ENCODE peak calls at places on chromosomes 12 and 14, in six cellular contexts. R is AG04450, Y is kidney epithelial cell, M is chondrocyte, V is Calu3, T is H9. O is an unnamed sample.

GRCh38 chr12:93243382-93243688 is 134.4 kb upstream of the NUDT4 start:
- DNase-seq in T (no peak), M (no peak), R (no peak), Y (no peak), V (no peak), O (no peak)

GRCh38 chr12:133233993-133234564 is 1.6 kb downstream of the ANHX start:
- DNase-seq in T (peak), Y (no peak), R (no peak), V (no peak), M (no peak), O (no peak)

GRCh38 chr12:122062832-122063690 is 15.5 kb upstream of the MLXIP start:
- DNase-seq in R (no peak), T (peak), M (no peak), Y (no peak), V (peak), O (no peak)

GRCh38 chr12:93813972-93814821 is 137.0 kb downstream of the CRADD start:
- DNase-seq in M (no peak), V (no peak), R (peak), T (no peak), Y (no peak), O (no peak)

GRCh38 chr14:69138189-69138535 is 14.8 kb downstream of the DCAF5 start:
- DNase-seq in R (no peak), T (no peak), V (no peak), M (no peak), Y (no peak), O (no peak)

GRCh38 chr12:2691001-2691339 is 103.8 kb upstream of the FKBP4 start:
- DNase-seq in V (no peak), T (peak), M (peak), R (no peak), Y (no peak), O (no peak)

GRCh38 chr12:102483466-102483865 is 3.1 kb upstream of the IGF1 start:
- DNase-seq in R (no peak), T (no peak), V (no peak), Y (no peak), M (no peak), O (no peak)

GRCh38 chr14:37622231-37622923 is 26.9 kb downstream of the TTC6 start:
- DNase-seq in R (no peak), T (peak), Y (no peak), V (no peak), M (no peak), O (no peak)

GRCh38 chr12:81819991-81820633 is 61.0 kb upstream of the PPFIA2 start:
- DNase-seq in R (no peak), Y (no peak), T (no peak), M (no peak), V (no peak), O (no peak)

GRCh38 chr12:11397366-11397765 is 2.0 kb upstream of the PRB2 start:
- DNase-seq in M (no peak), Y (no peak), V (no peak), T (no peak), R (no peak), O (no peak)

GRCh38 chr14:91225025-91225424 is 19.5 kb downstream of the GPR68 start:
- DNase-seq in R (no peak), T (no peak), Y (no peak), V (no peak), M (no peak), O (no peak)

GRCh38 chr12:52132754-52133161 is 53.3 kb downstream of the SMIM41 start:
- DNase-seq in T (no peak), M (no peak), R (no peak), V (no peak), Y (no peak), O (no peak)

GRCh38 chr14:72549848-72550247 is 344.1 kb downstream of the DPF3 start:
- DNase-seq in V (no peak), Y (no peak), T (no peak), M (no peak), R (no peak), O (no peak)

GRCh38 chr12:26339976-26340375 is 144.6 kb downstream of the SSPN start:
- DNase-seq in R (no peak), T (no peak), V (no peak), Y (no peak), M (no peak), O (no peak)

GRCh38 chr12:92493816-92494215 is 209.0 kb upstream of the PLEKHG7 start:
- DNase-seq in T (no peak), M (no peak), V (no peak), Y (no peak), R (no peak), O (no peak)

DNA sequence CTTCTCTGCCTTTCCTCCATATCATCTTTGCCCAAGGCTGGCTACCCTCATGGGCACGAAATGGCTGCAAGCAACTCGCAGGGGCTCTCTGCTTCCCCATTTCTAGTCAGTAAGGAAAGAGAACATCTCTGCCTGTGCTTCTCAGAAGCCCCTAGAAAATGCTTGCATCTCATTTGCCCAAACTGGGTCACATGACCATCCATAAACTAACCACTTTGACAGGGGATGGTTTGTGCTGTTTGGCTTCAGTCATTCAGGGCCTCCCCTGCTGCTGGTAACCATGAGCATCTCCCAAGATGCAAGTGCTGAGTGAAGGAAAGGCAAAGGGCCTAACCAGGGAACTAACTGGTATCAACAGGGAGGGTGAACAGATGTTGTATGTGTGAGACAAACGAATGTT is 91.1 kb downstream of the CCDC60 start:
- DNase-seq in Y (no peak), V (no peak), T (no peak), R (no peak), M (no peak), O (no peak)
- TF ChIP-seq CTCF in Y (no peak), V (no peak), T (no peak), R (no peak), M (no peak), O (no peak)

GRCh38 chr14:50059773-50060629 is 56.4 kb downstream of the VCPKMT start:
- DNase-seq in R (no peak), Y (no peak), V (no peak), M (no peak), T (no peak), O (no peak)

GRCh38 chr14:50061664-50062437 is 54.5 kb downstream of the VCPKMT start:
- DNase-seq in M (no peak), Y (no peak), V (peak), T (no peak), R (no peak), O (peak)

GRCh38 chr14:50063876-50064420 is 52.4 kb downstream of the VCPKMT start:
- DNase-seq in M (no peak), Y (no peak), V (no peak), T (no peak), R (no peak), O (no peak)

GRCh38 chr14:50062438-50063039 is 53.8 kb downstream of the VCPKMT start:
- DNase-seq in M (no peak), Y (no peak), T (no peak), V (peak), R (no peak), O (no peak)

GRCh38 chr14:50060871-50061663 is 55.3 kb downstream of the VCPKMT start:
- DNase-seq in T (no peak), R (peak), V (peak), Y (peak), M (no peak), O (no peak)
- TF ChIP-seq CTCF in T (peak), R (peak), V (no peak), Y (no peak), M (peak), O (no peak)

GRCh38 chr12:130839770-130840355 is 813 bp upstream of the STX2 start:
- DNase-seq in T (no peak), V (no peak), R (no peak), Y (no peak), M (no peak), O (no peak)
- TF ChIP-seq CTCF in T (peak), V (no peak), R (no peak), Y (no peak), M (no peak), O (no peak)

DNA sequence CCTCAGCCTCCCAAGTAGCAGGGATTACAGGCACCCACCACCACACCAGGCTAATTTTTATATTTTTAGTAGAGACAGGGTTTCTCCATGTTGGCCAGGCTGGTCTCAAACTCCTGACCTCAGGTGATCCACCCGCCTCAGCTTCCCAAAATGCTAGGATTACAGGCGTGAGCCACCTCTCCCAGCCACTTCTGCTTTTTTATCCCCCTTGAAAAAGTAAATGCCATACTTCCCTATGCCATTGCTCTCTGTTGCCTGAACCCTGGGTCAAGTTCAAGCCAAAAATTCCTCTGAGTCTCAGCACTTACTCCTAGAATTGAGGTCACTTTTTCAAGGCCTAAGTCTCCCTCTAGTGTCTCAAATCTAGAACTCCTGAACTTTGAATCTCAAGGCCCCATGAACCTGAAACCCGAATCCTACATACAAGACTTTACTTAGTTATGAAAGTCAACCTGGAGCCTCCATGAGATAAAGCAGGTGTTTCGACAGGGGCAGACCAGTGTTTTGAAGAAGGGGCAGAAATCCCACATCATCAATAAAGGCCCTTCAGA is 1.4 kb upstream of the APOBEC1 start:
- DNase-seq in T (no peak), M (no peak), Y (no peak), V (no peak), R (no peak), O (no peak)
- TF ChIP-seq CTCF in T (peak), M (peak), Y (no peak), V (no peak), R (no peak), O (no peak)

DNA sequence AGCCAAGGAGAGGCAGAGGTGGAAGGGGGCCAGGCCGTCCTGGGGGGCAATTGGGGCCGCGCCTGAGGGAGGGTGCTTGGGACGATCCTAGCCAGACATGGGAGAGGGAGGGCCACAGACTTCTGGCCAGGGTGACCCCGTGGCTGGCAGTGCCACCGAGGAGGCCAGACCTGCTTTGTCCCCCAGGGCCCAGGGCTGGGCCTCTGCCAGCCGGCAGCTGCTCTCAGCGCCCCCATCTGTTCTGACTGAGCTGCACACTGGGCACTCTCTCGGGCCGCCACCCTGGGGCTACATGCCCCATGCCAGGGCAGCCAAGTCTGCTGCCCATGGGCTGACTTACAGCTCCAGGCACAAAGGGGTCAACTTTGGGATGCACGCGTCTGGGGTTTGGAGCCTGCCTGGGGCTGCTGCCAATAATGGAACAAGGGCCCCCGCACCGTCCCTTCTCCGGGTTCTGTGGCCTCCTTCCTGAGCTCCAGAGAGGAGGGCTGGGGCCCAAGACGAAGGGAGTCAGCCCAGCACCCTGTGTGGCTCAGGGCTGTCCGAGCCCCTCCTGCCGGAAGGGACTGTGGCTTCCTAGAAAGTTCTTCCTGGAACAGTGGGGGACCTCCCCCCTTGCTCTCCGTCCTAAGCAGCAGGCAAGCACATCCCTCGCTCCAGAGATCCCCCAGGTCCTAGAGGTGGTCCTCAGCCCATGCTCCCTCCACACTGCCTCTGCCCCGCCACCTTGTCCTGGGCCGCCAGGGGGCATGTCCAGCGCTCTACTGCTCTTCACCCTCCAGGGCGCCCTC is 1.1 kb downstream of the ADSS1 start:
- DNase-seq in R (no peak), Y (no peak), M (no peak), V (peak), T (peak), O (no peak)
- TF ChIP-seq CTCF in R (peak), Y (peak), M (peak), V (peak), T (peak), O (no peak)

DNA sequence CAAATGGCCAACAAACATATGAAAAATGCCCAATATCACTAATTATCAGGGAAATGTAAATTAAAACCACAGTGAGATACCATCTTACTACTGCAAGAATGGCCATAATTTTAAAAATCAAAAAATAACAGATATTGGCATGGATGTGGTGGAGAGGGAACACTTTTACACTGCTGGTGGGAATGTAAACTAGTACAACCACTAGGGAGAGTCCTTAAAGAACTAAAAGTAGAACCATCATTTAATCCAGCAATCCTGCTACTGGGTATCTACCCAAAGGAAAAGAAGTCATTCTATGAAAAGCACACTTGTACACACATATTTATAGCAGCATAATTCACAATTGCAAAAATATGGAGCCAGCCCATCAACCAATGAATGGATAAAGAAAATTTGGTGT is 459.7 kb downstream of the GXYLT1 start:
- DNase-seq in M (no peak), T (no peak), Y (no peak), V (no peak), R (no peak), O (no peak)
- TF ChIP-seq CTCF in M (no peak), T (no peak), Y (no peak), V (no peak), R (no peak), O (no peak)